ENCODE peak calls at places on chromosomes 13 and 19, in four cellular contexts. A, F, V and P are unnamed samples.
A peak's percentile ranks its signal among the peaks of the same experiment; 100 is the strongest.

GRCh38 chr19:58055483-58055874 is 3.6 kb upstream of the ZNF135 start:
- DNase-seq in A (no peak), F (no peak), V (no peak), P (no peak)

GRCh38 chr19:29299416-29300380 is 86.7 kb upstream of the UQCRFS1 start:
- DNase-seq in A (no peak), F (no peak), V (no peak), P (no peak)

GRCh38 chr13:34901577-34901976 is 40.5 kb upstream of the NBEA start:
- DNase-seq in A (no peak), F (no peak), V (no peak), P (no peak)

GRCh38 chr19:39995794-39996193 is 1.1 kb upstream of the ZNF546 start:
- DNase-seq in A (no peak), F (no peak), V (no peak), P (no peak)

GRCh38 chr19:52492201-52492960 is 35.1 kb upstream of the ZNF808 start:
- DNase-seq in A (no peak), F (no peak), V (peak; percentile 17), P (no peak)

GRCh38 chr13:109744512-109745051 is 41.8 kb downstream of the IRS2 start:
- DNase-seq in A (no peak), F (no peak), V (no peak), P (no peak)

GRCh38 chr13:60229708-60230272 is 66.1 kb upstream of the DIAPH3 start:
- DNase-seq in A (no peak), F (no peak), V (no peak), P (no peak)

GRCh38 chr13:106507560-106508274 is 27.7 kb downstream of the EFNB2 start:
- DNase-seq in A (no peak), F (no peak), V (no peak), P (peak; percentile 1)

GRCh38 chr19:38387550-38388309 is at the start of gene GGN:
- DNase-seq in A (no peak), F (peak; percentile 94), V (peak; percentile 91), P (peak; percentile 49)

DNA sequence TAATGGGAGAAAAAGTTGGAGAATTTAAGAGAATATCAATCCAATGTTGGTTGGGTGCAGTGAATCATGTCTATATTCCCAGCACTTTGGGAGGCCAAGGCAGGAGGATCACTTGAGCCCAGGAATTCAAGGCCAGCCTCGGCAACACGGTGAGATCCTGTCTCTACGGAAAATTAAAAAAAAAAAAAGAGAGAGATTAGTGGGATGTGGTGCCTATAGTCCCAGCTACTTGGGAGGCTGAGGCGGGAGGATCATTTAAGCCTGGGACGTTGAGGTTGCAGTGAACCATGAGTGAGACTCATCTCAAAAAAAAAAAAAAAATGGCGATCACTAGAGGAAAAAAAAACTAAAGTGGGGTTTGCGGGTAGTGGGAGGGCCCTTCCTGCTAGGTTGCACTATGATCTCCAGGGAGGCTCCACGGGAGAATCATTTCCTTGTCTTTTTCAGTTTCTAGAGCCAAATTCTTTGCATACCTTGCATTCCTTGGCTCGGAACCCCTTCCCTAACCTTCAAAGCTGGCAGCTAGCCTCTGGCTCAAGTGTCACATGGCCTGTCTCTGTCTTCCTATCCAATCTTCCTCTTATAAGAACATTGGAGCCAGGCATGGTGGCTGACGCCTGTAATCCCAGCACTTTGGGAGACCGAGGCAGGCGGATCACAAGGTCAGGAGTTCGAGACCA is 5.8 kb upstream of the ERCC2 start:
- DNase-seq in A (no peak), F (no peak), V (peak; percentile 2), P (peak; percentile 91)
- TF ChIP-seq FOXK2 in A (no peak), F (no peak), V (no peak), P (no peak)

DNA sequence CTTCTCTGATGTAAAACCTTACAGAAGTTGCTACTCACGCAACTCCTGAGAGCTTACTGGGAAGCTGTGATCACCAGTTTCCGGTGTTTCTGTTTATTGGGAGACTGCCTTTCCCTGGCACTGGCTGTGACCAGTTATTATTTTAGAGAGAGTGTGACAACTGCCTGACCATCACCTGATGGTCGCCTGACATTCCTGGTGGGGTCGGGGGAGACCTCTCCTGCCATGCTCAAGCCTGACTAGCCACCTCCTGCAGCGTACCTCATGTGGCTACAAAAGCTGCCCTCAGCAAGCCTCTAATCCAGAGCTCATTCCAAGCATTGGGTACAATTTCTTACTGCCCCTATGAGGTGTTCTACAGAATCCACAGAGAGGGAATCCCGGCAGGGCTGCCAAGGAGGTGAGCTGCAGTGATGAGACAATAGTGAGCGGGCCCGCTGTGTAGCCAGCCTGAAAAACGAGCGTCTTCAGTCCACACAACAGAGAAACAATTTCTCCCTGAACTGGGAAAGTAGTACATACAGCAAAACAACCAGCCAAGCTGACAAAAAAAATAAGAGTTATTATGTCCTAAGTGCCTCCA is 28.7 kb downstream of the GJA3 start:
- DNase-seq in A (no peak), F (no peak), V (no peak), P (no peak)
- TF ChIP-seq FOXK2 in A (no peak), F (no peak), V (no peak), P (no peak)

GRCh38 chr13:30846844-30847243 is 59.2 kb upstream of the MEDAG start:
- DNase-seq in A (no peak), F (no peak), V (no peak), P (peak; percentile 77)
- TF ChIP-seq FOXK2 in A (no peak), F (no peak), V (no peak), P (no peak)

DNA sequence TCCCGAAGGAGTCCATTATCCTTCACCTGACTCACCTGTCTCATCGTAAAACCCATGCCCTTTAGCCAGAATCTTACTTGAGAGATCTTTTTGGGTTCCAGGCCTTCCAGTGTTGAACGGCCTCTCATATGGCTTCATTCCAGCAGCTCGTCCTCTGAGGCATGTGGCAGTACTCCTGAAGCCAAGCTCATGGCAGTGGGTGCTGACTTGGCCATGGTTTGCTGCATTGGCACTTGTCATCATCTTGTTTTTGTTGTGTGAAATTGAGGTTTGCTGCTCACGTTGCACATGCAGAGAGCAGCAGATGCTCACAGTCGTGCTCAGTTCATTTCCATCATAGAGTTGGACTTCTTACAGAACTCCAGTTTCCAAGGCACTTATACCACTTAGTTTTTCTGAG is 14.8 kb downstream of the TEX29 start:
- DNase-seq in A (no peak), F (no peak), V (no peak), P (no peak)
- TF ChIP-seq FOXK2 in A (no peak), F (no peak), V (no peak), P (no peak)